ENCODE peak calls at places on chromosomes 13 and 19, in five cellular contexts. M is stromal cell of bone marrow, W is AG08396, G is GM06990, Z is H54. E is an unnamed sample.

GRCh38 chr19:28556371-28556770 is 656.6 kb downstream of the UQCRFS1 start:
- DNase-seq in Z (no peak), W (no peak), G (no peak), M (no peak), E (no peak)

GRCh38 chr19:15251749-15252397 is 19.6 kb upstream of the EPHX3 start:
- DNase-seq in Z (peak), W (peak), G (no peak), M (peak), E (peak)

GRCh38 chr19:10800488-10800887 is 35.5 kb downstream of the TMED1 start:
- DNase-seq in G (no peak), M (no peak), W (no peak), Z (no peak), E (no peak)

GRCh38 chr13:111621164-111621563 is 300.7 kb downstream of the TEX29 start:
- DNase-seq in M (no peak), Z (no peak), G (no peak), W (no peak), E (no peak)

GRCh38 chr19:3548594-3548993 is 8.8 kb downstream of the MFSD12 start:
- DNase-seq in M (no peak), G (no peak), W (no peak), Z (no peak), E (no peak)

GRCh38 chr19:6352381-6353165 is 8.8 kb upstream of the CLPP start:
- DNase-seq in W (no peak), G (no peak), M (no peak), Z (no peak), E (no peak)

GRCh38 chr13:97068146-97068545 is 73.9 kb upstream of the OXGR1 start:
- DNase-seq in Z (no peak), G (no peak), M (no peak), W (no peak), E (no peak)

GRCh38 chr13:99439850-99440604 is 61.2 kb upstream of the TM9SF2 start:
- DNase-seq in M (no peak), Z (no peak), G (no peak), W (no peak), E (no peak)

GRCh38 chr13:57631607-57632275 is at the start of gene PCDH17:
- DNase-seq in W (peak), Z (no peak), M (no peak), G (no peak), E (no peak)

GRCh38 chr19:49422407-49423277 is 599 bp downstream of the PTH2 start:
- DNase-seq in M (no peak), Z (no peak), G (peak), W (no peak), E (no peak)

GRCh38 chr19:15181394-15181793 is 19.4 kb downstream of the NOTCH3 start:
- DNase-seq in Z (no peak), G (no peak), M (no peak), W (no peak), E (no peak)

GRCh38 chr13:50386527-50387123 is 371.4 kb downstream of the KCNRG start:
- DNase-seq in W (peak), G (no peak), Z (no peak), M (peak), E (peak)

GRCh38 chr13:50467156-50467814 is 376.2 kb downstream of the DLEU7 start:
- DNase-seq in M (no peak), G (no peak), Z (no peak), W (no peak), E (no peak)

GRCh38 chr13:68168448-68168847 is 938.3 kb upstream of the PCDH9 start:
- DNase-seq in W (no peak), Z (no peak), G (no peak), M (no peak), E (no peak)

GRCh38 chr13:103246581-103247200 is 180.5 kb upstream of the SLC10A2 start:
- DNase-seq in M (no peak), G (no peak), W (no peak), Z (no peak), E (no peak)

GRCh38 chr13:113785051-113786010 is 26.3 kb downstream of the TMEM255B start:
- DNase-seq in Z (peak), M (peak), W (peak), G (no peak), E (peak)

GRCh38 chr13:110126391-110126961 is 180.5 kb downstream of the COL4A1 start:
- DNase-seq in G (peak), Z (peak), W (peak), M (peak), E (peak)

GRCh38 chr13:40119852-40120251 is 464.4 kb downstream of the COG6 start:
- DNase-seq in M (no peak), Z (no peak), W (no peak), G (no peak), E (no peak)

GRCh38 chr13:105878119-105878518 is 657.3 kb downstream of the EFNB2 start:
- DNase-seq in G (no peak), Z (no peak), W (no peak), M (no peak), E (no peak)

GRCh38 chr13:76164290-76164689 is 528.2 kb downstream of the LMO7 start:
- DNase-seq in G (no peak), W (no peak), Z (no peak), M (peak), E (no peak)

GRCh38 chr19:18386543-18387251 is 739 bp downstream of the GDF15 start:
- DNase-seq in Z (no peak), G (no peak), W (no peak), M (peak), E (no peak)

GRCh38 chr13:101473458-101473857 is 21.0 kb downstream of the ITGBL1 start:
- DNase-seq in Z (peak), W (peak), M (peak), G (no peak), E (peak)

GRCh38 chr13:98327326-98328314 is 150.6 kb upstream of the RNF113B start:
- DNase-seq in M (peak), Z (no peak), W (peak), G (no peak), E (peak)

GRCh38 chr13:81683526-81683925 is 1342.6 kb upstream of the SPRY2 start:
- DNase-seq in Z (no peak), W (no peak), G (no peak), M (no peak), E (no peak)

GRCh38 chr19:55820037-55820436 is 11.8 kb downstream of the NLRP11 start:
- DNase-seq in W (no peak), Z (no peak), G (no peak), M (no peak), E (no peak)

GRCh38 chr13:46166947-46167610 is 14.9 kb downstream of the LCP1 start:
- DNase-seq in G (no peak), Z (no peak), M (no peak), W (no peak), E (no peak)

GRCh38 chr13:93388701-93389100 is 162.1 kb downstream of the GPC6 start:
- DNase-seq in G (no peak), W (no peak), M (peak), Z (peak), E (no peak)

GRCh38 chr13:66154981-66155380 is 1075.2 kb downstream of the PCDH9 start:
- DNase-seq in G (no peak), W (no peak), Z (no peak), M (peak), E (peak)

GRCh38 chr19:2271516-2272103 is 10.4 kb downstream of the PEAK3 start:
- DNase-seq in Z (no peak), W (peak), M (peak), G (no peak), E (peak)

GRCh38 chr13:114143806-114144605 is 11.6 kb upstream of the RASA3 start:
- DNase-seq in G (peak), Z (no peak), M (no peak), W (no peak), E (no peak)

GRCh38 chr13:62139597-62139996 is 723.9 kb upstream of the PCDH20 start:
- DNase-seq in M (no peak), Z (no peak), G (no peak), W (no peak), E (no peak)

E was measured in GM04503.